ENCODE peak calls at places on chromosome 12, in four cellular contexts. F is activated T-helper 1 cell treated with anti-CD3 and anti-CD28 coated beads, Interleukin-2, amount 50 U/mL, for 16 hours; O is NCI-H2227 treated with DMSO at 0.1 percent for 48 hours; M is osteocyte. R is an unnamed sample.

GRCh38 chr12:9661720-9662119 is 7.8 kb upstream of the CLEC2D start:
- DNase-seq in F (no peak), O (no peak), M (no peak), R (no peak)

GRCh38 chr12:61531195-61531594 is 729.0 kb upstream of the USP15 start:
- DNase-seq in F (no peak), M (no peak), O (no peak), R (no peak)

GRCh38 chr12:60684988-60685655 is 1089.3 kb downstream of the SLC16A7 start:
- DNase-seq in O (no peak), F (no peak), M (no peak), R (no peak)

GRCh38 chr12:45762185-45763110 is 32.9 kb downstream of the ARID2 start:
- DNase-seq in F (no peak), O (peak; percentile 27), M (no peak), R (no peak)

GRCh38 chr12:109706747-109707469 is 6.7 kb upstream of the FAM222A start:
- DNase-seq in O (peak; percentile 51), F (no peak), M (no peak), R (no peak)

GRCh38 chr12:1309610-1310009 is 284.8 kb downstream of the FBXL14 start:
- DNase-seq in M (no peak), F (no peak), O (no peak), R (no peak)

GRCh38 chr12:89733579-89734201 is 25.1 kb upstream of the ATP2B1 start:
- DNase-seq in M (no peak), F (no peak), O (no peak), R (peak; percentile 89)

GRCh38 chr12:3920378-3921141 is 47.4 kb upstream of the PARP11 start:
- DNase-seq in M (no peak), O (no peak), F (no peak), R (no peak)

GRCh38 chr12:30438526-30439120 is 257.0 kb downstream of the IPO8 start:
- DNase-seq in O (no peak), F (no peak), M (no peak), R (no peak)

GRCh38 chr12:50981319-50982239 is 29.2 kb downstream of the HIGD1C start:
- DNase-seq in F (no peak), M (peak; percentile 13), O (no peak), R (no peak)

GRCh38 chr12:131279281-131279921 is 325.7 kb downstream of the ADGRD1 start:
- DNase-seq in F (no peak), M (no peak), O (no peak), R (no peak)

GRCh38 chr12:123807670-123808069 is 45.6 kb downstream of the DNAH10 start:
- DNase-seq in M (no peak), F (no peak), O (no peak), R (no peak)

GRCh38 chr12:1630081-1630826 is 1.2 kb downstream of the WNT5B start:
- DNase-seq in O (no peak), F (no peak), M (no peak), R (no peak)

GRCh38 chr12:69866698-69867097 is 41.7 kb downstream of the MYRFL start:
- DNase-seq in M (no peak), F (no peak), O (no peak), R (no peak)

GRCh38 chr12:104446646-104447415 is 9.9 kb upstream of the CHST11 start:
- DNase-seq in M (no peak), F (no peak), O (no peak), R (no peak)